ENCODE peak calls at places on chromosomes 5 and 9, in eight cellular contexts. U is WERI-Rb-1, B is activated B cell treated with CpG ODN at 0.5 μM for 24 hours, W is fibroblast of lung, I is stomach, F is fibroblast of the aortic adventitia, H is A549, V is LNCaP clone FGC. Y is an unnamed sample.

GRCh38 chr9:96136992-96137665 is 164.8 kb downstream of the HSD17B3 start:
- DNase-seq in U (no peak), B (no peak), H (no peak), I (peak), W (peak), F (peak), V (peak), Y (no peak)

GRCh38 chr9:5453673-5454072 is 3.3 kb downstream of the CD274 start:
- DNase-seq in W (no peak), U (no peak), B (no peak), I (no peak), H (no peak), F (no peak), V (no peak), Y (no peak)

GRCh38 chr5:164076571-164076970 is 571.2 kb downstream of the MAT2B start:
- DNase-seq in H (no peak), U (no peak), I (no peak), V (no peak), F (no peak), B (no peak), W (no peak), Y (no peak)

GRCh38 chr5:53318303-53318702 is 162.1 kb upstream of the FST start:
- DNase-seq in W (no peak), U (no peak), H (no peak), F (no peak), I (no peak), B (no peak), V (no peak), Y (no peak)

GRCh38 chr9:3385871-3386270 is 139.9 kb downstream of the RFX3 start:
- DNase-seq in V (no peak), U (no peak), B (no peak), I (no peak), W (no peak), H (no peak), F (no peak), Y (no peak)

GRCh38 chr5:38724301-38725030 is 121.3 kb upstream of the OSMR start:
- DNase-seq in F (peak), B (no peak), H (no peak), I (no peak), U (no peak), V (no peak), W (peak), Y (no peak)

GRCh38 chr9:106920701-106921283 is 57.8 kb downstream of the ZNF462 start:
- DNase-seq in V (no peak), H (no peak), B (no peak), F (peak), I (peak), U (no peak), W (peak), Y (no peak)

GRCh38 chr5:10594591-10595210 is 30.8 kb downstream of the ANKRD33B start:
- DNase-seq in U (no peak), F (no peak), H (no peak), V (no peak), I (no peak), W (peak), B (no peak), Y (no peak)

GRCh38 chr5:123594434-123594833 is 82.5 kb downstream of the CSNK1G3 start:
- DNase-seq in I (no peak), W (no peak), B (no peak), H (no peak), V (no peak), U (no peak), F (no peak), Y (no peak)

GRCh38 chr5:116272281-116272941 is 187.6 kb downstream of the COMMD10 start:
- DNase-seq in H (no peak), I (no peak), F (peak), W (peak), B (no peak), U (no peak), V (no peak), Y (no peak)

GRCh38 chr5:139458580-139459407 is 3.7 kb downstream of the ECSCR start:
- DNase-seq in V (no peak), F (peak), U (no peak), B (no peak), H (no peak), W (peak), I (peak), Y (no peak)

GRCh38 chr5:144284931-144285330 is 114.3 kb downstream of the KCTD16 start:
- DNase-seq in H (no peak), U (no peak), W (no peak), F (peak), B (no peak), V (no peak), I (no peak), Y (no peak)

GRCh38 chr9:88748566-88749238 is 213.7 kb downstream of the NXNL2 start:
- DNase-seq in U (no peak), B (no peak), I (no peak), W (peak), F (peak), H (no peak), V (no peak), Y (no peak)

GRCh38 chr5:6302684-6303083 is 75.7 kb downstream of the MED10 start:
- DNase-seq in H (no peak), B (no peak), I (no peak), W (no peak), V (no peak), U (no peak), F (no peak), Y (no peak)

GRCh38 chr9:93290495-93291434 is 106.8 kb downstream of the WNK2 start:
- DNase-seq in H (no peak), V (no peak), U (no peak), I (no peak), B (no peak), W (no peak), F (no peak), Y (no peak)

GRCh38 chr5:38157024-38157423 is 101.3 kb upstream of the EGFLAM start:
- DNase-seq in I (no peak), H (no peak), U (no peak), V (no peak), B (no peak), W (no peak), F (no peak), Y (no peak)

GRCh38 chr9:8627944-8628679 is 828.5 kb upstream of the DMAC1 start:
- DNase-seq in H (no peak), U (no peak), B (no peak), I (no peak), V (no peak), F (peak), W (no peak), Y (no peak)

GRCh38 chr9:131094622-131095021 is 1.7 kb upstream of the AIF1L start:
- DNase-seq in V (no peak), U (no peak), I (no peak), F (peak), B (no peak), W (peak), H (no peak), Y (no peak)

GRCh38 chr5:172798422-172799215 is 27.6 kb upstream of the DUSP1 start:
- DNase-seq in H (peak), F (peak), V (no peak), B (no peak), W (peak), U (no peak), I (no peak), Y (no peak)

GRCh38 chr5:172148381-172148780 is 39.6 kb downstream of the STK10 start:
- DNase-seq in V (no peak), I (no peak), B (no peak), U (no peak), F (no peak), W (no peak), H (no peak), Y (no peak)

DNA sequence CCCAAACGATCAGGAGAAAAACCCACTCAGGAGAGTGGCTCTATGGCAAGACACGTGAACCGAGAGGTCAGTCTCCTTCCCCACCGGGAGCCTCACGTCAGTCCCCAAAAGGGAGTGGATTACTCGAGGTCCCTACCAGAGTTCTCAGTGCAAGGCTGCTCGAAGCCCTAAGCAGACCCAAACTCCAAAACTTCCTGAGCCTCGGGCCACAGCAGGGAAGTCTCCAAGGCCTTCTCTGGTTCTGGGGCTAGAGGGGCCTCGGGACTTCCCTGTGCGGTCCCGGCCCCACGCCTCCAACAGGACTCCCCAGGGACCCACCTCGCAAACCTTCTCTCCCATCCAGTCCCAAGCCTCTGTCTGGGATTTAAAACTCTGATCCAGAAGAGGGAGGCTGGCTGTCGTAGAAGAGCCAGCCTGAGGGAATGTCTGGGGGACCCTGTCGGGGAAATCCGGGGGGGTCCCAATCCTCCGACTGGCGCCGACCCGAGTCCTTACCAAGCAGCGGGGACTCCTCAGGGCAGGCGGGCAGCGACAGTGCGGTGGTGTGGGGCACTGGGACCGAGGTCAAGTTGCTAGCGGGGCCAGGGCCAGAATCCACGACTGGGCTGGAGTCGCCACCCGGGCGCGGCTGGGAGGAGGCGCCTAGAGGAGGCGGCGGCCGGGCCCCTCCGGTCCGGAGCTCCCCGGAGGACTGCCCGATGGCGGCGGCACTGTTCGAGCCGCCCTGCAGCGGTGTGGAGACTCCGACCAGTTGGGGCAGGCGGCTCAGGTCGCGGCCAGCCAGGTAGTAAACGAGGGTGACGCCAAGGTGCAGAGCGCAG is 663 bp downstream of the B4GALT1 start:
- DNase-seq in B (peak), U (peak), V (no peak), F (no peak), H (peak), I (peak), W (peak), Y (peak)
- TF ChIP-seq CTCF in B (no peak), U (no peak), V (no peak), F (no peak), H (no peak), I (no peak), W (no peak), Y (no peak)

GRCh38 chr5:97006454-97006853 is 70.6 kb downstream of the LNPEP start:
- DNase-seq in I (no peak), H (no peak), U (no peak), B (no peak), W (no peak), F (peak), V (no peak), Y (no peak)
- TF ChIP-seq CTCF in I (no peak), H (no peak), U (no peak), B (no peak), W (no peak), F (no peak), V (no peak), Y (no peak)

GRCh38 chr9:128421474-128422010 is 885 bp downstream of the CERCAM start:
- DNase-seq in I (no peak), B (no peak), H (no peak), W (no peak), U (no peak), V (no peak), F (peak), Y (no peak)

GRCh38 chr9:128420060-128420650 is 502 bp upstream of the CERCAM start:
- DNase-seq in I (peak), H (peak), V (no peak), F (peak), B (peak), U (peak), W (peak), Y (peak)

GRCh38 chr9:128422783-128423150 is 2.1 kb downstream of the CERCAM start:
- DNase-seq in U (no peak), V (no peak), I (no peak), H (no peak), F (no peak), W (no peak), B (no peak), Y (no peak)

GRCh38 chr9:128419061-128419925 is 1.4 kb upstream of the CERCAM start:
- DNase-seq in W (peak), I (no peak), F (peak), H (no peak), V (no peak), U (peak), B (no peak), Y (peak)

DNA sequence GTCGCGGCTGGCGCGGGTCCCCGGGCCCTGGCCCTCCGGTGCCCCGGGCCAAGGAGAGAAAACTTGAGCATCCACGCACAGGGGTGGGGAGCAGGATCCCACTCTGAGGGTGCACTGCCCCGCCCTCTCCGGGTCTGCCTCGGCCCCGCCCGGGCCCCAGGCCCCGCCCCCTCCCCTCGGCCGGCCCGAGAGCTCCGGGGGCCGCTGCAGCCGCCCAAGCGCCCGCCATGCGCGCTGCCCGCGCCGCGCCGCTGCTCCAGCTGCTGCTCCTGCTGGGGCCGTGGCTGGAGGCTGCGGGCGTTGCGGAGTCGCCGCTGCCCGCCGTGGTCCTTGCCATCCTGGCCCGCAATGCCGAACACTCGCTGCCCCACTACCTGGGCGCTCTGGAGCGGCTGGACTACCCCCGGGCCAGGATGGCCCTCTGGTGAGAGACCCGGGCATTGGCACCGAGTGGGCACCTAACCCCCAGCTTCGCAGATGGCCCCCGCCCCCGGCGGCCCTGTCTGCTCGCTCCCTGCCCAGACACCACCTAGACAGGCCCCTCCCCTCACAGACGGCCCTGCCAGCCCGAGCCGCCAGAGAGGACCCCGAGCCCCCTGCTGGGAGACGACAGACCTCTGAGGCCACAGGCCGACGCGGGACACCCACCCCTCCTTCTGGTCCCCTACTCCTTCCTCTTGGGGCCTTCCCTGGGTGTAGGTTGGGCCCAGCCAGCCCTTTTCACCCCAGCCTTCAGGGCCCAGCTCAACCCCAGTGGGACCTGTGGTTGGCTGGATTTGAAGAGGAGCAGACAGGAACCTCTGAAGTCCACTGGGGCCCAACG is at the start of gene CERCAM:
- DNase-seq in F (peak), V (no peak), U (peak), B (peak), W (no peak), I (peak), H (peak), Y (peak)
- TF ChIP-seq CTCF in F (no peak), V (no peak), U (peak), B (no peak), W (no peak), I (no peak), H (no peak), Y (peak)

GRCh38 chr5:122295138-122295537 is 16.9 kb upstream of the SNCAIP start:
- DNase-seq in U (peak), F (no peak), I (no peak), B (no peak), V (no peak), H (no peak), W (no peak), Y (peak)
- TF ChIP-seq CTCF in U (peak), F (peak), I (no peak), B (no peak), V (peak), H (no peak), W (no peak), Y (peak)

DNA sequence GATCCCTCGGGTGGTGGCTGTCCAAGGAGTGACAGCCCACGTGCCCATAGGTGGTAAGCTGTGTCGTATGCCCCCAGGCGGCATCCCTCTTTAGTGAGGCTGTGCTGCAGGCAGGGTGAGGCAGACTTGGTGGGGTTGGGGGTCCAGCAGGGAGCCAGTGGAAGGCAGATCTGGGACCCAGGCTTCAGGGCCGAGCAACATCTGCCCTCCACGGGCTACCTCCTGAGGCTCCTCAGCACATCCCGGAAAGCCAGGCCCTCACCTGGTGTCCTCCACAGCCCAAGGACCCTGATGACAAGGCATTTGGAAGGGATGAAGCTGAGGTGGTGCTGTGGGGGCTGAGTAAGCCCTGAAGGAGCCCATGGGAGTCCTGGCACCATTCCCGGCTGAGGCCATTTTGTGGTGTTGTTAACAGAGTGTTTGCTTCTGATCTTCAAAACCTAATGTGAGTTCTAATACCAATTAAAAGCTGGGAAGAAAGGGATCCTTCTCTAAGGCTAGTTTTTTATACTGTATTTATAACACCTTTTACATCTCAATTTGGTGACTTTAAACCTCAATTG is 295.8 kb upstream of the IRX2 start:
- DNase-seq in U (no peak), F (no peak), I (no peak), V (no peak), W (no peak), B (no peak), H (no peak), Y (no peak)
- TF ChIP-seq CTCF in U (no peak), F (no peak), I (no peak), V (no peak), W (no peak), B (no peak), H (no peak), Y (no peak)

GRCh38 chr5:73945505-73945904 is 319.5 kb downstream of the ARHGEF28 start:
- DNase-seq in V (no peak), H (no peak), B (no peak), I (no peak), U (peak), W (no peak), F (no peak), Y (peak)
- TF ChIP-seq CTCF in V (peak), H (peak), B (no peak), I (no peak), U (no peak), W (peak), F (no peak), Y (peak)

DNA sequence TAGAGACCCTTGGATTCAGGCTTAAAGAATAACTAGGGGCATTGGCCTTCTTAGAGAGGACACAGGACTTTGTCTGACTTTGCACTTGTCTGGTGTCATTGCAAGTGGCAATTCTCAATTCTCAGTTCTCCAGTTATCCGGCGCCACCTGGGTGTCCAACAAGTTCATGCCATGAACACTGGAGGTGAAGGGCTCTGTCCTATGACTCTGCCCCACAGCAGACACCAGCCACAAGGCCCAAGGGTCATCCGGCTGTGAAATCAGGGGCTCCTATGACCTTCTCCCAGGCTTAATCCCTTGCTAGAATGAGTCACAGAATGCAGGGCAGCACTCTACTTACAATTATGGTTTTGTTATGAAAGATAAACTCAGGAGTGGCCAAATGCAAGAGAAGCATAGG is 391.9 kb downstream of the GADD45G start:
- DNase-seq in I (peak), B (no peak), W (peak), F (no peak), U (peak), V (no peak), H (no peak), Y (no peak)
- TF ChIP-seq CTCF in I (no peak), B (no peak), W (no peak), F (no peak), U (peak), V (peak), H (peak), Y (peak)

GRCh38 chr5:140690941-140691924 is at the start of the genes HARS1 and HARS2:
- DNase-seq in I (peak), H (peak), V (peak), F (peak), W (peak), B (peak), U (peak), Y (peak)
- TF ChIP-seq CTCF in I (peak), H (no peak), V (no peak), F (peak), W (no peak), B (no peak), U (no peak), Y (no peak)

DNA sequence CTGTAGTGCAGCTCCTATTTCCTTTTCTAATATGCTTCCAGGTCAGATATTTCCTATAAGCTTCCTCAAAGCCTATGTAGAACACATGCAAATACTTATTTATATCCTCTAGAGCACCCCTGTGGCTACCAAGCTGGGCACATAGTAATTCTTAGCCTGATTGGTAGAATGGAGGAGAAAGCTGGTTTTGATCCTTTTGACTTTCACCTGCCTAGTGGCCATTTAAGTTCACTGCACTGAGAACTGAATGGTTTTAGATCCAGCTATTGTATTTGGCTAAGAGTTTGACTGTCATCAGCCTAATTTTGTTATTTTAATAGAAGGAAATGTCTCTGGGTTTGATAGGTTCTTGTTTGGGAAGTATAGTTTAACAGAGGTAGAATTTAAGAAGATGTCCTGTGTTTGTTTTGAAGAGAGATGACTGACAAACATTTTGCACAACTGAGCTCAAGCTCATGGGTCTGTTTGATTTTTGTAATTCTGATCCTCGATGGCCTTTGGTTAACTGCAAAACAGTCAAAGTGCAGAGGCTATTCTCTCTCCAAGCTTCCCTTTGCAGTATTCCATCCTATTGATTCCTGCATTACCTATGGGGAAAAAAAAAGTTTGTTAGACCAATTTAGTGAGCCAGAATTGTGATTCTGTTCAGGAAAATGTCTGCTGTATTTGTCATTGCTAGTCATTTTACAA is 85.4 kb downstream of the KCNN2 start:
- DNase-seq in V (no peak), U (no peak), I (no peak), H (peak), B (no peak), W (peak), F (no peak), Y (no peak)
- TF ChIP-seq CTCF in V (peak), U (peak), I (no peak), H (no peak), B (no peak), W (peak), F (peak), Y (peak)